ENCODE peak calls at places on chromosomes 16 and 17, in ten cellular contexts. T is A549, G is IMR-90, I is adrenal gland, L is prostate gland, F is NB4, U is heart left ventricle, R is HCT116, Z is H54, M is ovary. B is an unnamed sample.

GRCh38 chr16:9122342-9122741 is 30.9 kb downstream of the HAPSTR1 start:
- DNase-seq in F (peak; percentile 30), T (no peak), L (no peak), R (no peak), I (no peak), G (no peak), M (no peak), U (no peak), Z (no peak), B (no peak)

GRCh38 chr16:85164838-85165516 is 52.7 kb upstream of the CIBAR2 start:
- DNase-seq in I (peak; percentile 74), R (no peak), L (no peak), Z (no peak), T (no peak), M (peak; percentile 72), G (no peak), U (no peak), F (no peak), B (no peak)

GRCh38 chr16:49773534-49774486 is 82.1 kb downstream of the ZNF423 start:
- DNase-seq in L (no peak), R (no peak), U (peak; percentile 19), M (no peak), T (no peak), I (no peak), G (no peak), Z (no peak), F (no peak), B (no peak)

GRCh38 chr17:43468746-43469544 is 14.8 kb upstream of the DHX8 start:
- DNase-seq in Z (peak; percentile 76), M (no peak), R (peak; percentile 46), L (no peak), U (no peak), G (peak; percentile 92), I (no peak), F (peak; percentile 29), T (peak; percentile 73), B (no peak)

GRCh38 chr16:85342348-85342747 is 230.1 kb upstream of the CIBAR2 start:
- DNase-seq in F (no peak), L (no peak), T (no peak), M (no peak), Z (no peak), I (no peak), U (no peak), R (no peak), G (no peak), B (no peak)

GRCh38 chr17:61411114-61411943 is 11.7 kb downstream of the TBX2 start:
- DNase-seq in R (no peak), T (peak; percentile 49), Z (peak; percentile 84), U (peak; percentile 74), L (peak; percentile 73), G (peak; percentile 74), F (peak; percentile 55), M (peak; percentile 66), I (peak; percentile 63), B (no peak)

GRCh38 chr16:59021751-59022150 is 287.6 kb upstream of the GOT2 start:
- DNase-seq in T (peak; percentile 5), I (no peak), G (peak; percentile 32), Z (no peak), R (no peak), M (no peak), L (no peak), U (no peak), F (no peak), B (no peak)

GRCh38 chr17:67477687-67478086 is 100.6 kb downstream of the PITPNC1 start:
- DNase-seq in I (no peak), U (no peak), F (no peak), G (peak; percentile 80), R (peak; percentile 43), Z (peak; percentile 57), M (no peak), L (no peak), T (no peak), B (no peak)

GRCh38 chr17:69812240-69812837 is 262.7 kb upstream of the KCNJ16 start:
- DNase-seq in Z (no peak), M (no peak), G (no peak), L (no peak), U (no peak), F (no peak), I (no peak), R (no peak), T (peak; percentile 69), B (no peak)

GRCh38 chr16:50121278-50121677 is 31.8 kb upstream of the TENT4B start:
- DNase-seq in M (no peak), F (peak; percentile 14), Z (no peak), R (no peak), L (no peak), G (no peak), T (no peak), U (no peak), I (no peak), B (no peak)

GRCh38 chr16:16148755-16149154 is 74.5 kb downstream of the ABCC6 start:
- DNase-seq in R (no peak), T (no peak), L (no peak), U (no peak), M (no peak), G (no peak), F (no peak), Z (no peak), I (no peak), B (no peak)

GRCh38 chr17:71085238-71086033 is 916.1 kb downstream of the KCNJ2 start:
- DNase-seq in M (no peak), I (no peak), R (peak; percentile 35), T (peak; percentile 47), Z (no peak), L (no peak), F (peak; percentile 28), G (no peak), U (no peak), B (peak; percentile 9)

GRCh38 chr16:74186589-74186988 is 110.0 kb upstream of the PSMD7 start:
- DNase-seq in Z (no peak), G (peak; percentile 48), M (no peak), T (no peak), I (no peak), R (no peak), L (no peak), U (no peak), F (no peak), B (no peak)

GRCh38 chr17:40551091-40551873 is 14.0 kb downstream of the CCR7 start:
- DNase-seq in G (peak; percentile 100), I (peak; percentile 86), T (peak; percentile 99), L (no peak), R (no peak), Z (no peak), F (peak; percentile 39), U (peak; percentile 69), M (peak; percentile 91), B (no peak)

GRCh38 chr17:66724581-66725341 is 110.2 kb upstream of the CACNG5 start:
- DNase-seq in I (no peak), U (peak; percentile 14), L (peak; percentile 34), G (peak; percentile 54), M (no peak), F (no peak), Z (no peak), R (no peak), T (peak; percentile 21), B (no peak)

GRCh38 chr16:27465483-27465879 is 63.5 kb downstream of the IL21R start:
- DNase-seq in G (no peak), R (no peak), I (no peak), M (no peak), U (no peak), F (no peak), L (no peak), Z (no peak), T (no peak), B (no peak)

GRCh38 chr17:31560836-31561235 is 169.4 kb downstream of the RAB11FIP4 start:
- DNase-seq in I (no peak), L (no peak), T (no peak), M (no peak), F (no peak), Z (no peak), U (no peak), G (no peak), R (no peak), B (no peak)
- TF ChIP-seq POLR2A in I (no peak), L (no peak), T (no peak), M (no peak), F (no peak), Z (no peak), U (no peak), G (no peak), R (no peak), B (no peak)

GRCh38 chr17:75516255-75516618 is at the start of gene TSEN54:
- DNase-seq in L (peak; percentile 93), T (peak; percentile 93), R (peak; percentile 84), I (peak; percentile 90), Z (peak; percentile 99), G (peak; percentile 79), U (peak; percentile 95), M (peak; percentile 94), F (peak; percentile 90), B (peak; percentile 96)
- TF ChIP-seq POLR2A in L (no peak), T (peak; percentile 69), R (no peak), I (no peak), Z (peak; percentile 73), G (no peak), U (peak; percentile 28), M (no peak), F (no peak), B (no peak)

DNA sequence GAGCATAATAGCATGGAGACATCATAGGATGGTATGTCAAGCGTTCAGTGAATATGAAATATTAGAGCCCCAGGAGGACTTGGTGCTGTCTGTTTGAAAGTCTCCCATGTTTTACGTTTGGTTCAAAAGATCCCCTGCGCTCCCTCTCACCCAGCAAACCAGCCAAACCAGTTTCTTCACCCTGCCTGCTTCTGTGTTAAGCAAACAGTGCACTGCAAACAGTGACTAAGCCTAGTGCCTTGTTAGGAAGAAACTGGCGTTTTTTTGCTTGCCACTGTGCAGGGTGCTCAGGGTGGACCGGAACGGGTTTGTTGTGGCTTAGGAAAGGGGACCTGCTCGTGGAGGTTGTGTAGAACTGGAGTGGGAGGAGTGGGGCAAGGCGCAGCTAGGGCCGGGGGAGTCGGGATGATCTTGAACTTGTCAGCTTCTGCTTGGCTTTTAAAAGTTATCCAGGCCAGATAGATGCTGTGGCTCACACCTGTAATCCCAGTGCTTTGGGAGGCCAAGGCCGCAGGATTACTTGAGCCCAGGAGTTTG is 7.7 kb downstream of the CDH1 start:
- DNase-seq in F (peak; percentile 19), G (peak; percentile 5), L (peak; percentile 96), U (no peak), I (no peak), R (peak; percentile 88), Z (no peak), M (no peak), T (peak; percentile 84), B (no peak)
- TF ChIP-seq POLR2A in F (no peak), G (no peak), L (peak; percentile 37), U (no peak), I (no peak), R (no peak), Z (no peak), M (no peak), T (no peak), B (no peak)

DNA sequence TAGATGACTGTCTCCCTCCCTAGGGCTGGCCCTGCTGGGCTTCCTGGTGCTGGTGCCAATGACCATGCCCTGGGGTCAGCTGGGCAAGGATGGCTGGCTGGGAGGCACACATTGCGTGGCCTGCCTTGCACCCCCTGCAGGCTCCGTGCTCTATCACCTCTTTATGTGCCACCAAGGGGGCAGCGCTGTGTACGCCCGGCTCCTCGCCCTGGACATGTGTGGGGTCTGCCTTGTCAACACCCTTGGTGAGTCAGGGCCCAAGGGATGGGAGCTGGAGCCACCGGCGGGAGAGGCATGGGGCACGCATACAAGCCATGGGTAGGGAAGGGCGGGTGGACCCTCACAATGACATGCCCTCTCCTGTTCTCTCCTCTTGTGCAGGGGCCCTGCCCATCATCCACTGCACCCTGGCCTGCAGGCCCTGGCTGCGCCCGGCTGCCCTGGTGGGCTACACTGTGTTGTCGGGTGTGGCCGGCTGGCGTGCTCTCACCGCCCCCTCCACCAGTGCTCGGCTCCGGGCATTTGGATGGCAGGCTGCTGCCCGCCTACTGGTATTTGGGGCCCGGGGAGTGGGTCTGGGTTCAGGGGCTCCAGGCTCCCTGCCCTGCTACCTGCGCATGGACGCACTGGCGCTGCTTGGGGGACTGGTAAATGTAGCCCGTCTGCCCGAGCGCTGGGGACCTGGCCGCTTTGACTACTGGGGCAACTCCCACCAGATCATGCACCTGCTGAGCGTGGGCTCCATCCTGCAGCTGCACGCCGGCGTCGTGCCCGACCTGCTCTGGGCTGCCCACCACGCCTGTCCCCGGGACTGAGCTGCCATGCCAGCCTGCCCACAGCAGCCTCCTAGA is 2.2 kb downstream of the PAQR4 start:
- DNase-seq in I (no peak), Z (no peak), G (no peak), T (no peak), L (no peak), R (no peak), U (no peak), M (no peak), F (peak; percentile 43), B (no peak)
- TF ChIP-seq POLR2A in I (no peak), Z (no peak), G (no peak), T (no peak), L (no peak), R (no peak), U (no peak), M (no peak), F (peak; percentile 23), B (peak; percentile 6)

B was measured in erythroblast.